ENCODE peak calls at places on chromosomes 1 and 21, in ten cellular contexts. U, X, O, I, P, C, B, D, J and H are unnamed samples.

GRCh38 chr1:17573518-17574041 is 34.1 kb downstream of the ARHGEF10L start:
- DNase-seq in U (no peak), X (no peak), O (no peak), I (no peak), P (no peak), C (no peak), B (no peak), D (no peak), J (no peak), H (no peak)

GRCh38 chr1:211825990-211826389 is 4.6 kb downstream of the LPGAT1 start:
- DNase-seq in U (no peak), X (no peak), O (no peak), I (no peak), P (no peak), C (no peak), B (no peak), D (no peak), J (no peak), H (no peak)

GRCh38 chr21:41868062-41868710 is 11.0 kb downstream of the PRDM15 start:
- DNase-seq in U (no peak), X (no peak), O (no peak), I (no peak), P (peak; percentile 43), C (no peak), B (no peak), D (no peak), J (no peak), H (peak; percentile 57)

GRCh38 chr1:111569913-111570312 is 49.7 kb upstream of the RAP1A start:
- DNase-seq in U (no peak), X (no peak), O (no peak), I (no peak), P (no peak), C (no peak), B (no peak), D (no peak), J (no peak), H (no peak)

GRCh38 chr1:219555031-219555667 is 57.8 kb downstream of the ZC3H11B start:
- DNase-seq in U (no peak), X (peak; percentile 7), O (no peak), I (no peak), P (no peak), C (no peak), B (no peak), D (peak; percentile 82), J (no peak), H (no peak)

GRCh38 chr1:1021010-1021845 is 1.3 kb downstream of the AGRN start:
- DNase-seq in U (no peak), X (no peak), O (peak; percentile 54), I (no peak), P (peak; percentile 75), C (peak; percentile 83), B (peak; percentile 75), D (peak; percentile 41), J (peak; percentile 75), H (no peak)

GRCh38 chr1:51044199-51044598 is 57.8 kb upstream of the C1orf185 start:
- DNase-seq in U (no peak), X (no peak), O (no peak), I (no peak), P (no peak), C (no peak), B (no peak), D (no peak), J (no peak), H (no peak)

GRCh38 chr1:225881081-225882007 is 836 bp downstream of the TMEM63A start:
- DNase-seq in U (no peak), X (peak; percentile 37), O (peak; percentile 55), I (no peak), P (peak; percentile 75), C (peak; percentile 80), B (peak; percentile 41), D (peak; percentile 58), J (peak; percentile 84), H (peak; percentile 60)

GRCh38 chr1:77100870-77101269 is 118.4 kb downstream of the PIGK start:
- DNase-seq in U (no peak), X (no peak), O (no peak), I (no peak), P (no peak), C (no peak), B (no peak), D (no peak), J (no peak), H (no peak)

GRCh38 chr1:178706467-178706866 is 18.6 kb upstream of the RALGPS2 start:
- DNase-seq in U (no peak), X (peak; percentile 10), O (no peak), I (no peak), P (no peak), C (peak; percentile 85), B (no peak), D (no peak), J (no peak), H (no peak)

GRCh38 chr1:64845831-64846425 is 101.1 kb downstream of the RAVER2 start:
- DNase-seq in U (no peak), X (no peak), O (no peak), I (no peak), P (no peak), C (no peak), B (no peak), D (no peak), J (no peak), H (no peak)

GRCh38 chr21:32312321-32312720 is 13.7 kb downstream of the MRAP start:
- DNase-seq in U (no peak), X (no peak), O (no peak), I (no peak), P (no peak), C (no peak), B (no peak), D (no peak), J (no peak), H (no peak)

GRCh38 chr1:208165659-208166058 is 78.5 kb downstream of the PLXNA2 start:
- DNase-seq in U (no peak), X (no peak), O (peak; percentile 19), I (no peak), P (no peak), C (peak; percentile 71), B (no peak), D (no peak), J (no peak), H (no peak)

GRCh38 chr1:244054247-244054923 is 3.3 kb downstream of the ZBTB18 start:
- DNase-seq in U (no peak), X (no peak), O (no peak), I (no peak), P (no peak), C (no peak), B (peak; percentile 71), D (no peak), J (no peak), H (no peak)

GRCh38 chr1:198686069-198686728 is 47.4 kb downstream of the PTPRC start:
- DNase-seq in U (peak; percentile 26), X (no peak), O (no peak), I (no peak), P (no peak), C (no peak), B (no peak), D (peak; percentile 43), J (no peak), H (no peak)

GRCh38 chr1:14300991-14301703 is 297.3 kb upstream of the KAZN start:
- DNase-seq in U (no peak), X (peak; percentile 82), O (no peak), I (no peak), P (no peak), C (peak; percentile 73), B (peak; percentile 23), D (no peak), J (no peak), H (no peak)

GRCh38 chr1:41730806-41731205 is 187.9 kb downstream of the HIVEP3 start:
- DNase-seq in U (no peak), X (no peak), O (no peak), I (no peak), P (no peak), C (no peak), B (no peak), D (no peak), J (no peak), H (no peak)

GRCh38 chr1:86447198-86447790 is 21.4 kb upstream of the CLCA1 start:
- DNase-seq in U (no peak), X (no peak), O (no peak), I (no peak), P (no peak), C (no peak), B (no peak), D (no peak), J (no peak), H (no peak)

GRCh38 chr1:3461934-3462275 is 7.4 kb downstream of the ARHGEF16 start:
- DNase-seq in U (no peak), X (no peak), O (no peak), I (no peak), P (no peak), C (no peak), B (no peak), D (no peak), J (no peak), H (no peak)

GRCh38 chr1:206497774-206498173 is 9.6 kb upstream of the RASSF5 start:
- DNase-seq in U (no peak), X (no peak), O (no peak), I (no peak), P (no peak), C (no peak), B (no peak), D (no peak), J (no peak), H (no peak)
- TF ChIP-seq POLR2AphosphoS5 in U (no peak), X (no peak), O (no peak), I (no peak), P (no peak), C (no peak), B (no peak), D (no peak), J (no peak), H (no peak)

GRCh38 chr1:117607471-117607870 is 1.6 kb downstream of the TENT5C start:
- DNase-seq in U (no peak), X (peak; percentile 56), O (peak; percentile 42), I (no peak), P (peak; percentile 71), C (no peak), B (no peak), D (peak; percentile 74), J (no peak), H (no peak)
- TF ChIP-seq POLR2AphosphoS5 in U (no peak), X (peak; percentile 59), O (no peak), I (no peak), P (peak; percentile 39), C (no peak), B (no peak), D (no peak), J (no peak), H (no peak)

GRCh38 chr1:204359474-204360255 is at the start of gene PLEKHA6:
- DNase-seq in U (no peak), X (no peak), O (no peak), I (no peak), P (no peak), C (peak; percentile 79), B (peak; percentile 82), D (peak; percentile 67), J (peak; percentile 35), H (no peak)
- TF ChIP-seq POLR2AphosphoS5 in U (no peak), X (no peak), O (no peak), I (no peak), P (no peak), C (no peak), B (no peak), D (no peak), J (no peak), H (no peak)

DNA sequence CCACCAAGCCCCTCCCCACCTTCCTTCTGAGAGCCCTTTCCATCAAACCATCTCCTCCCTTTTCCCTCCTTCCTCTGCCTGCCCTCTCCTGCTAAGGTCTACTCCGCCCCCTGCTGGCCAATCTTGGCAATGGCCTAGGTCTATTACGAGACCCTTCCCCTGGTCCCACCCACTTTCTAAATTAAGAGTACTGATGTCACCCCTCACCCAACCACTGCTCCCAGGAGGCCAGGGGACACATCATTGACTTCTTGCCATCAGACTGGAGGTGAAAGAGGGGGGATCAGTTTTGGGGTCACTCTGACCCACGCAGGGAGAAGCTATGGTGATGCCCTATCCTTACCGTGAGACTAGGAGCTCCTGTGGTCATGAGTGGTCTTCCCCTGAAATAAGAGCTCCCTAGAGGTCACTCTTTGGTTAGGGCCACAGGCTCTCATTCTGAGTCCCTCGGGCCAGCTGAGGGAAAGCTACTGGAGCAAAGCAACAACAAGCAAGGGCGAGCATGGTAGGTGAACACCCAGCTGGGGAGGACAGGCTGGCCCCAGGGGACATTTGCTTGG is 34.6 kb upstream of the S100A7 start:
- DNase-seq in U (peak; percentile 56), X (peak; percentile 27), O (no peak), I (no peak), P (peak; percentile 76), C (peak; percentile 84), B (peak; percentile 79), D (peak; percentile 99), J (peak; percentile 80), H (peak; percentile 31)
- TF ChIP-seq POLR2AphosphoS5 in U (no peak), X (no peak), O (no peak), I (no peak), P (no peak), C (no peak), B (no peak), D (no peak), J (no peak), H (no peak)